ENCODE peak calls at places on chromosome 15, in four cellular contexts. One of them, this sample, is unnamed. For H3K4me1 and H3K27me3, the result is how much of the 10 kb centered on the place peaks cover.

GRCh38 chr15:101250931-101251829 is 668 bp downstream of the CHSY1 start:
- DNase-seq in stomach: peak
- DNase-seq in CD8-positive, alpha-beta T cell: no peak
- DNase-seq in fibroblast of lung: no peak
- DNase-seq in this sample: no peak

GRCh38 chr15:38589502-38589901 is 24.9 kb upstream of the RASGRP1 start:
- DNase-seq in stomach: no peak
- DNase-seq in CD8-positive, alpha-beta T cell: no peak
- DNase-seq in fibroblast of lung: peak
- DNase-seq in this sample: no peak

GRCh38 chr15:100570282-100570681 is 31.7 kb downstream of the LINS1 start:
- DNase-seq in stomach: no peak
- DNase-seq in CD8-positive, alpha-beta T cell: no peak
- DNase-seq in fibroblast of lung: no peak
- DNase-seq in this sample: no peak

GRCh38 chr15:50148362-50148963 is 29.4 kb upstream of the ATP8B4 start:
- DNase-seq in stomach: no peak
- DNase-seq in CD8-positive, alpha-beta T cell: no peak
- DNase-seq in fibroblast of lung: peak
- DNase-seq in this sample: no peak

GRCh38 chr15:101613130-101614000 is 38.8 kb downstream of the TM2D3 start:
- DNase-seq in stomach: peak
- DNase-seq in CD8-positive, alpha-beta T cell: no peak
- DNase-seq in fibroblast of lung: peak
- DNase-seq in this sample: no peak

GRCh38 chr15:38048001-38048455 is 113.6 kb downstream of the TMCO5A start:
- DNase-seq in stomach: no peak
- DNase-seq in CD8-positive, alpha-beta T cell: no peak
- DNase-seq in fibroblast of lung: no peak
- DNase-seq in this sample: no peak

GRCh38 chr15:59276225-59277178 is 69.9 kb downstream of the LDHAL6B start:
- DNase-seq in stomach: no peak
- DNase-seq in CD8-positive, alpha-beta T cell: no peak
- DNase-seq in fibroblast of lung: no peak
- DNase-seq in this sample: no peak

GRCh38 chr15:37865687-37866086 is 68.8 kb upstream of the TMCO5A start:
- DNase-seq in stomach: no peak
- DNase-seq in CD8-positive, alpha-beta T cell: no peak
- DNase-seq in fibroblast of lung: no peak
- DNase-seq in this sample: no peak

GRCh38 chr15:60471314-60471713 is 7.6 kb downstream of the ICE2 start:
- DNase-seq in stomach: no peak
- DNase-seq in CD8-positive, alpha-beta T cell: no peak
- DNase-seq in fibroblast of lung: no peak
- DNase-seq in this sample: no peak

GRCh38 chr15:37148714-37149113 is 48.4 kb upstream of the MEIS2 start:
- DNase-seq in stomach: no peak
- DNase-seq in CD8-positive, alpha-beta T cell: no peak
- DNase-seq in fibroblast of lung: no peak
- DNase-seq in this sample: no peak

GRCh38 chr15:25331404-25331803 is 107.4 kb downstream of the UBE3A start:
- DNase-seq in stomach: no peak
- DNase-seq in CD8-positive, alpha-beta T cell: no peak
- DNase-seq in fibroblast of lung: no peak
- DNase-seq in this sample: no peak

GRCh38 chr15:63057454-63058335 is 15.1 kb downstream of the TPM1 start:
- DNase-seq in stomach: no peak
- DNase-seq in CD8-positive, alpha-beta T cell: no peak
- DNase-seq in fibroblast of lung: no peak
- DNase-seq in this sample: no peak

GRCh38 chr15:74833376-74834107 is 7.1 kb downstream of the CPLX3 start:
- DNase-seq in stomach: no peak
- DNase-seq in CD8-positive, alpha-beta T cell: no peak
- DNase-seq in fibroblast of lung: no peak
- DNase-seq in this sample: no peak

GRCh38 chr15:55796321-55796965 is 53.5 kb upstream of the PRTG start:
- DNase-seq in stomach: no peak
- DNase-seq in CD8-positive, alpha-beta T cell: no peak
- DNase-seq in fibroblast of lung: no peak
- DNase-seq in this sample: no peak

GRCh38 chr15:78617131-78617915 is 3.5 kb downstream of the CHRNA3 start:
- DNase-seq in stomach: peak
- DNase-seq in CD8-positive, alpha-beta T cell: no peak
- DNase-seq in fibroblast of lung: no peak
- DNase-seq in this sample: no peak

GRCh38 chr15:23877502-23878412 is 190.7 kb upstream of the NDN start:
- DNase-seq in stomach: peak
- DNase-seq in CD8-positive, alpha-beta T cell: no peak
- DNase-seq in fibroblast of lung: peak
- DNase-seq in this sample: no peak

GRCh38 chr15:89436560-89437311 is 59.6 kb downstream of the RHCG start:
- DNase-seq in stomach: no peak
- DNase-seq in CD8-positive, alpha-beta T cell: no peak
- DNase-seq in fibroblast of lung: no peak
- DNase-seq in this sample: no peak

GRCh38 chr15:31080618-31081017 is 20.9 kb downstream of the TRPM1 start:
- DNase-seq in stomach: peak
- DNase-seq in CD8-positive, alpha-beta T cell: peak
- DNase-seq in fibroblast of lung: peak
- DNase-seq in this sample: no peak

GRCh38 chr15:97504031-97504430 is 456.5 kb upstream of the ARRDC4 start:
- DNase-seq in stomach: no peak
- DNase-seq in CD8-positive, alpha-beta T cell: no peak
- DNase-seq in fibroblast of lung: peak
- DNase-seq in this sample: no peak

GRCh38 chr15:68633181-68634121 is 54.7 kb downstream of the CORO2B start:
- DNase-seq in stomach: no peak
- DNase-seq in CD8-positive, alpha-beta T cell: no peak
- DNase-seq in fibroblast of lung: no peak
- DNase-seq in this sample: no peak

GRCh38 chr15:90596943-90597342 is 67.2 kb downstream of the CRTC3 start:
- DNase-seq in stomach: no peak
- DNase-seq in CD8-positive, alpha-beta T cell: no peak
- DNase-seq in fibroblast of lung: no peak
- DNase-seq in this sample: no peak

GRCh38 chr15:49060710-49061483 is 14.7 kb upstream of the SECISBP2L start:
- DNase-seq in stomach: no peak
- DNase-seq in CD8-positive, alpha-beta T cell: no peak
- DNase-seq in fibroblast of lung: peak
- DNase-seq in this sample: no peak
- H3K27ac ChIP-seq in stomach: no peak
- H3K27ac ChIP-seq in CD8-positive, alpha-beta T cell: no peak
- H3K27ac ChIP-seq in fibroblast of lung: no peak
- H3K27ac ChIP-seq in this sample: no peak

GRCh38 chr15:85704720-85705119 is 90.0 kb downstream of the KLHL25 start:
- DNase-seq in stomach: no peak
- DNase-seq in CD8-positive, alpha-beta T cell: no peak
- DNase-seq in fibroblast of lung: no peak
- DNase-seq in this sample: no peak
- H3K4me1 ChIP-seq in stomach: half or more
- H3K4me1 ChIP-seq in CD8-positive, alpha-beta T cell: half or more
- H3K4me1 ChIP-seq in fibroblast of lung: under half
- H3K4me1 ChIP-seq in this sample: half or more

GRCh38 chr15:98525625-98526024 is 122.7 kb upstream of the IGF1R start:
- DNase-seq in stomach: no peak
- DNase-seq in CD8-positive, alpha-beta T cell: no peak
- DNase-seq in fibroblast of lung: peak
- DNase-seq in this sample: no peak
- H3K27me3 ChIP-seq in stomach: under half
- H3K27me3 ChIP-seq in CD8-positive, alpha-beta T cell: under half
- H3K27me3 ChIP-seq in fibroblast of lung: under half
- H3K27me3 ChIP-seq in this sample: under half

GRCh38 chr15:52290800-52291199 is 4.8 kb downstream of the MYO5C start:
- DNase-seq in stomach: no peak
- DNase-seq in CD8-positive, alpha-beta T cell: no peak
- DNase-seq in fibroblast of lung: no peak
- DNase-seq in this sample: no peak

GRCh38 chr15:52289629-52290081 is 5.9 kb downstream of the MYO5C start:
- DNase-seq in stomach: peak
- DNase-seq in CD8-positive, alpha-beta T cell: no peak
- DNase-seq in fibroblast of lung: no peak
- DNase-seq in this sample: no peak

GRCh38 chr15:52290329-52290728 is 5.3 kb downstream of the MYO5C start:
- DNase-seq in stomach: no peak
- DNase-seq in CD8-positive, alpha-beta T cell: no peak
- DNase-seq in fibroblast of lung: no peak
- DNase-seq in this sample: no peak

GRCh38 chr15:52288051-52288942 is 7.3 kb downstream of the MYO5C start:
- DNase-seq in stomach: peak
- DNase-seq in CD8-positive, alpha-beta T cell: no peak
- DNase-seq in fibroblast of lung: no peak
- DNase-seq in this sample: no peak

GRCh38 chr15:52288986-52289385 is 6.6 kb downstream of the MYO5C start:
- DNase-seq in stomach: no peak
- DNase-seq in CD8-positive, alpha-beta T cell: no peak
- DNase-seq in fibroblast of lung: no peak
- DNase-seq in this sample: no peak
- H3K27ac ChIP-seq in stomach: peak
- H3K27ac ChIP-seq in CD8-positive, alpha-beta T cell: no peak
- H3K27ac ChIP-seq in fibroblast of lung: no peak
- H3K27ac ChIP-seq in this sample: no peak

GRCh38 chr15:61556037-61556648 is 327.0 kb upstream of the RORA start:
- DNase-seq in stomach: no peak
- DNase-seq in CD8-positive, alpha-beta T cell: no peak
- DNase-seq in fibroblast of lung: peak
- DNase-seq in this sample: no peak
- H3K4me1 ChIP-seq in stomach: under half
- H3K4me1 ChIP-seq in CD8-positive, alpha-beta T cell: under half
- H3K4me1 ChIP-seq in fibroblast of lung: under half
- H3K4me1 ChIP-seq in this sample: under half

DNA sequence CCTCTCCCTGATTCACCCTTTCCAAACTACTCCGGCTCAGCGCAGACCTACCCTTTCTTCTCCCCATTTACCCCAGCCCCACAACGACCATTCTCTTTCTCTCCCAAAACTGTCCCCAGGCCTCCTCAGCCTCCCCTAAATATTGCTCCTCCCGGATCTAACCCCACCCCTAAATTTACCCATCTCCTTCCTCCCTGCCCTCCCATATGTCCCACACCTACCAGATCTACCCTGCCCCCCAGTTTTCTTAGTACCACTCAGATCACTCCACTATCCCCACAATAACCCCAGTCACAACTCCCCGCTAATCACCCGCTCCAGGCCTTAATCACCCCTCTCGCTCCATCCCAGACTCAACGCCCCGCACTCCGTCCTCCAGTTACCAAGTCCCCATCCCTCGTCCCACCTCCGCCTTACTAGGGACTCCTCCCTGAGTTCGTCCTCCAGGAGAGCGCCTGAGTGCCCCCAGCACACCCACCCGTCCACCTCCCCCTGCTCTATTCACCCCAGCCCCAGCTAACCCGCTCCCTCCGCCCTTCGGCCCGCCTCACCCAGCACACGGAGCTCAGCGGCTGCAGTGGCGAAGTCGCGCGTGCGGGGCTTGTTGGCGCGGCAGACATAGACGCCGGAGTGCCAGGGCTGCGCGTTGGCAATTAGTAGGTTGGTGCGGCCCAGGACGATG is 18.6 kb upstream of the IGDCC3 start:
- DNase-seq in stomach: no peak
- DNase-seq in CD8-positive, alpha-beta T cell: no peak
- DNase-seq in fibroblast of lung: no peak
- DNase-seq in this sample: no peak
- H3K27me3 ChIP-seq in stomach: half or more
- H3K27me3 ChIP-seq in CD8-positive, alpha-beta T cell: under half
- H3K27me3 ChIP-seq in fibroblast of lung: under half
- H3K27me3 ChIP-seq in this sample: under half

DNA sequence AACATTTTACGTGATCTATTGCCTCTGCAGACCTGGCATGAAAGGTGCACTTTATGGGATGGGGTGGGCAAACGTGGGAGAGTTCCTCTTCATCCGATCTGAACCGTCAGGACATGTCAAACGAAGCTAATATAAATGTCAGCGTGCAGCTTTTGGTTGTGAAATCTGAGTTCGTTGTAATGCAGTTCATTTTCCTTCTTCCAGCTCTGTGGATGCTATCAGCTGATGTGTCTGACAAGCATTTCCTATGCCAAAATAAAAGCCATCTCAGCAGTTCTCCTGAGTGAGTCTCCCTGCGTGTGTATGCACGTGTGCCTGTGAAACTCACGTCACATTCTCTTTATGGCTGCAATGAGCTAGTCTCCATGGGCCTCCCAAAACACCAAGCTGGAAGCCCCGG is 512.3 kb downstream of the MCTP2 start:
- DNase-seq in stomach: no peak
- DNase-seq in CD8-positive, alpha-beta T cell: no peak
- DNase-seq in fibroblast of lung: peak
- DNase-seq in this sample: no peak
- H3K27ac ChIP-seq in stomach: no peak
- H3K27ac ChIP-seq in CD8-positive, alpha-beta T cell: no peak
- H3K27ac ChIP-seq in fibroblast of lung: no peak
- H3K27ac ChIP-seq in this sample: no peak

GRCh38 chr15:40058476-40059140 is 19.6 kb upstream of the SRP14 start:
- DNase-seq in stomach: no peak
- DNase-seq in CD8-positive, alpha-beta T cell: no peak
- DNase-seq in fibroblast of lung: peak
- DNase-seq in this sample: no peak
- H3K4me1 ChIP-seq in stomach: under half
- H3K4me1 ChIP-seq in CD8-positive, alpha-beta T cell: under half
- H3K4me1 ChIP-seq in fibroblast of lung: under half
- H3K4me1 ChIP-seq in this sample: under half

This sample was measured in effector memory CD4-positive, alpha-beta T cell.